ENCODE peak calls at places on chromosomes 1 and 21, in six cellular contexts. Z is ovary, E is body of pancreas, N is A549, W is esophagus muscularis mucosa, H is uterus. C is an unnamed sample.

GRCh38 chr1:32393136-32393535 is 1.1 kb downstream of the BSDC1 start:
- DNase-seq in Z (no peak), E (no peak), N (no peak), W (no peak), H (no peak), C (no peak)

GRCh38 chr21:41504030-41504429 is 3.9 kb downstream of the TMPRSS2 start:
- DNase-seq in Z (no peak), E (no peak), N (no peak), W (no peak), H (no peak), C (no peak)

GRCh38 chr1:93904228-93904627 is 5.0 kb downstream of the GCLM start:
- DNase-seq in Z (no peak), E (no peak), N (no peak), W (no peak), H (no peak), C (no peak)

GRCh38 chr1:12528021-12528852 is 89.8 kb downstream of the DHRS3 start:
- DNase-seq in Z (peak), E (peak), N (peak), W (no peak), H (peak), C (peak)

GRCh38 chr21:37623689-37624088 is 257.1 kb downstream of the DYRK1A start:
- DNase-seq in Z (no peak), E (no peak), N (no peak), W (no peak), H (no peak), C (no peak)

GRCh38 chr1:228490120-228491078 is 3.2 kb downstream of the RNF187 start:
- DNase-seq in Z (no peak), E (no peak), N (no peak), W (no peak), H (no peak), C (no peak)

GRCh38 chr21:45152265-45152746 is 77.9 kb downstream of the ADARB1 start:
- DNase-seq in Z (no peak), E (peak), N (no peak), W (no peak), H (no peak), C (no peak)

GRCh38 chr21:32888971-32889370 is 117.4 kb upstream of the PAXBP1 start:
- DNase-seq in Z (no peak), E (no peak), N (no peak), W (no peak), H (no peak), C (no peak)

GRCh38 chr1:49016030-49016991 is 239.6 kb upstream of the BEND5 start:
- DNase-seq in Z (no peak), E (no peak), N (no peak), W (no peak), H (no peak), C (no peak)

GRCh38 chr1:222940903-222941302 is 126.1 kb downstream of the DISP1 start:
- DNase-seq in Z (no peak), E (no peak), N (no peak), W (no peak), H (no peak), C (no peak)
- H3K4me3 ChIP-seq in Z (no peak), E (no peak), N (no peak), W (no peak), H (no peak), C (no peak)

GRCh38 chr21:14585122-14585521 is 39.0 kb upstream of the SAMSN1 start:
- DNase-seq in Z (no peak), E (no peak), N (no peak), W (no peak), H (no peak), C (no peak)

GRCh38 chr21:14582934-14583628 is 37.0 kb upstream of the SAMSN1 start:
- DNase-seq in Z (no peak), E (no peak), N (no peak), W (no peak), H (no peak), C (no peak)

GRCh38 chr21:14584357-14585095 is 38.4 kb upstream of the SAMSN1 start:
- DNase-seq in Z (no peak), E (no peak), N (no peak), W (no peak), H (no peak), C (no peak)

GRCh38 chr21:14583629-14584251 is 37.6 kb upstream of the SAMSN1 start:
- DNase-seq in Z (no peak), E (no peak), N (no peak), W (no peak), H (no peak), C (no peak)

DNA sequence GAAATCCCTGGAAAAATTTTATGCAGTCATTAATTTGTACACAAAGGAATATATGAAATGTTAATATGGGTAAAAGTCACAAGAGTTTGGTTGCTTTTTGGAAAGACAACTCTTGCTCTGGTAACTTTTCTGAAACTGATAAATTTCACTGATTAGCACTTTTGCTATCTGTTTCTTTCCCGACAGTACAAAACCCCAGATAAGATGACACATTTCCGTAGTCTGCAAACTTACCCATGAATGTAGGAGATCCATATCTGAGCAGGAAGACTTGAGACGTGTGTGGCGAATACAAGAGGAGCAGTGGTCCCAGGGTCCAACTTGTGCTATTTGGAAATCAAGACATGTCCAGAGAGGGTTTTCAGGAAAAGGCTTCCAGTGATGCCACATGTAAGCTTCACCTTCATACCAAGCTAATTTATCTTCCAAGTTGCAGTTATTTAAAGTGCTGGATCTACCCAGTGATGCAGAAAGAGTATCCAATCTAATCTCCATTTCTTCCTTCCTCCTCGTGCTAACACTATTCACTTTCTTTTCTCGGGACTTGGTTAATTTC is 35.9 kb upstream of the SAMSN1 start:
- DNase-seq in Z (no peak), E (no peak), N (no peak), W (no peak), H (no peak), C (no peak)
- TF ChIP-seq POLR2A in Z (no peak), E (no peak), N (no peak), W (no peak), H (no peak), C (no peak)

DNA sequence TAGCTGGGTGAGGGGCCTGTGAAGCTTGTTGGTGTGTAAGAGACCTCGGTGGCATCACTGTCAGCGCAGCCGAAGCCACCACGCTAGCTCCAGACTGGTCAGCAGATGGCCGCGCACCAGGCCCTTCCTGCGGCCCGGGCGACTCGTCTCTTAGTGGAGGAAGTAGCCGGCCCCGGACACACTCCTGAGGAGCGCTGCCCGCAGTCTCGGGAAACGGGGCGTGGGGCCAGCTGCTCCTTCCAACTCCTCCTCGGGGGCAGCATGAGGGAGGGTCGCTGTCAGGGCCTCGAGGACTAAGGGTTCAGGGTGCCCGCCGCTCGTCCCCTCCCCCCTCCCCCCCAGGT is 20.4 kb downstream of the H3-3A start:
- DNase-seq in Z (peak), E (peak), N (peak), W (no peak), H (peak), C (peak)
- TF ChIP-seq CTCF in Z (no peak), E (peak), N (no peak), W (no peak), H (no peak), C (no peak)

GRCh38 chr1:25631750-25632495 is 15.3 kb downstream of the MAN1C1 start:
- DNase-seq in Z (peak), E (no peak), N (no peak), W (peak), H (peak), C (no peak)
- H3K4me3 ChIP-seq in Z (peak), E (no peak), N (no peak), W (peak), H (peak), C (peak)

GRCh38 chr1:27364696-27365371 is 1.9 kb downstream of the MAP3K6 start:
- DNase-seq in Z (no peak), E (no peak), N (no peak), W (no peak), H (no peak), C (no peak)

GRCh38 chr1:27366411-27367159 is at the start of gene MAP3K6:
- DNase-seq in Z (peak), E (peak), N (peak), W (peak), H (peak), C (peak)

GRCh38 chr1:27366113-27366410 is 699 bp downstream of the MAP3K6 start:
- DNase-seq in Z (peak), E (peak), N (peak), W (peak), H (peak), C (peak)

GRCh38 chr1:27363766-27364695 is 2.7 kb downstream of the MAP3K6 start:
- DNase-seq in Z (no peak), E (no peak), N (no peak), W (no peak), H (no peak), C (no peak)

DNA sequence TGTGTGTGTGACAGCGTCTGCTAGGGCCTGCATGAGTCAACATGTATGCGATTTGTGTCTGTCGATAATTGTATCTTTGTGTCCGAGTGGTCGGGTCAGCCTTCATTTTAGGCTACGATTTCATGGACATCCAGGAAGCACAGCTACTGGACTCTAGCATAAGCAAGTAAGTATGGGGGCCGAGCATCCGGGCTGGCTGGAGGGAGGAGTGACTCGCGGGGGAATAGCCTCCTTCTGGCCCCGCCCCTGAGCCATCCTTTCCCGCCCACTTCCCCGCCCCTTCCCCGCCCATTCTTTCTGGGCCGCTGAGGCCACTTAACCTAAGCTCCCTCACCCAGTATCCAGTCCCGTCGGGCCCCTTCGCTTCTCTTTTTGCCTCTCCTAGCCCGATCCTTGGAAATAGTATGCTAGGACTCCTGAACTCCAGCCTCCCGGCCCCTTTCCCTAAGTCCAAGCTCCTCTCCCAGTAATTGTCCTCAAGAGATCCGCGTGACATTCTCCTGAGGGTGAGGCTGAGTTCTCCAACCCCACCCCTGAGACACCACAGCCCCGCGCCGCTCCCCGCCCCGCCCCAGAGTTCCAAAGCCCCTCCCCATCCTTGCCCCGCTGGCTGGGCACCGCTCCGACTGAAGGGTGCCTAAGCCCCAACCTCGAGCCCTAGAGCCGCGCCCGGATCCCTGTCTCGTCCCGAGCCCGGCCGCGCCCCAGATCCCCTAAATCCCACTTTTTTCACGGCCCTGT is 1.2 kb downstream of the MAP3K6 start:
- DNase-seq in Z (peak), E (peak), N (peak), W (peak), H (peak), C (peak)
- TF ChIP-seq POLR2A in Z (peak), E (no peak), N (no peak), W (no peak), H (peak), C (peak)

GRCh38 chr1:203638914-203639313 is 12.3 kb downstream of the ATP2B4 start:
- DNase-seq in Z (no peak), E (no peak), N (no peak), W (no peak), H (no peak), C (no peak)
- TF ChIP-seq CTCF in Z (no peak), E (no peak), N (no peak), W (peak), H (no peak), C (no peak)

GRCh38 chr1:161226759-161227158 is 899 bp downstream of the TOMM40L start:
- DNase-seq in Z (no peak), E (no peak), N (no peak), W (no peak), H (no peak), C (no peak)

GRCh38 chr1:161226320-161226711 is 456 bp downstream of the TOMM40L start:
- DNase-seq in Z (peak), E (no peak), N (no peak), W (no peak), H (no peak), C (no peak)

GRCh38 chr1:161228032-161228431 is 2.2 kb downstream of the TOMM40L start:
- DNase-seq in Z (no peak), E (no peak), N (no peak), W (no peak), H (no peak), C (no peak)

GRCh38 chr1:161225534-161226319 is at the start of gene TOMM40L:
- DNase-seq in Z (peak), E (peak), N (peak), W (peak), H (peak), C (peak)

GRCh38 chr1:161227196-161227871 is 1.5 kb downstream of the TOMM40L start:
- DNase-seq in Z (peak), E (peak), N (peak), W (peak), H (peak), C (peak)
- H3K4me3 ChIP-seq in Z (no peak), E (no peak), N (no peak), W (peak), H (no peak), C (peak)